ENCODE peak calls at places on chromosome 14, in seven cellular contexts. V is A549, I is lower leg skin, Q is H54, E is GM12891, P is spleen, F is breast epithelium. L is an unnamed sample.

GRCh38 chr14:59055439-59056045 is 132.9 kb upstream of the DAAM1 start:
- DNase-seq in V (peak), I (peak), Q (peak), E (peak), P (no peak), F (peak), L (peak)

GRCh38 chr14:29788093-29788492 is 139.6 kb downstream of the PRKD1 start:
- DNase-seq in V (no peak), I (no peak), Q (no peak), E (no peak), P (no peak), F (no peak), L (no peak)

GRCh38 chr14:77314043-77314442 is 6.6 kb downstream of the POMT2 start:
- DNase-seq in V (no peak), I (peak), Q (no peak), E (no peak), P (no peak), F (peak), L (no peak)

GRCh38 chr14:65361920-65362319 is 50.6 kb upstream of the FUT8 start:
- DNase-seq in V (no peak), I (peak), Q (no peak), E (no peak), P (no peak), F (no peak), L (no peak)

GRCh38 chr14:49880267-49881064 is 12.4 kb upstream of the ARF6 start:
- DNase-seq in V (no peak), I (no peak), Q (no peak), E (no peak), P (peak), F (no peak), L (no peak)

GRCh38 chr14:76759589-76759988 is 1.7 kb upstream of the VASH1 start:
- DNase-seq in V (no peak), I (no peak), Q (no peak), E (no peak), P (peak), F (no peak), L (no peak)

GRCh38 chr14:32407170-32407569 is 78.1 kb downstream of the AKAP6 start:
- DNase-seq in V (no peak), I (no peak), Q (no peak), E (no peak), P (no peak), F (no peak), L (no peak)

GRCh38 chr14:20198991-20199390 is 8.3 kb downstream of the OR11G2 start:
- DNase-seq in V (no peak), I (no peak), Q (no peak), E (no peak), P (no peak), F (no peak), L (no peak)

DNA sequence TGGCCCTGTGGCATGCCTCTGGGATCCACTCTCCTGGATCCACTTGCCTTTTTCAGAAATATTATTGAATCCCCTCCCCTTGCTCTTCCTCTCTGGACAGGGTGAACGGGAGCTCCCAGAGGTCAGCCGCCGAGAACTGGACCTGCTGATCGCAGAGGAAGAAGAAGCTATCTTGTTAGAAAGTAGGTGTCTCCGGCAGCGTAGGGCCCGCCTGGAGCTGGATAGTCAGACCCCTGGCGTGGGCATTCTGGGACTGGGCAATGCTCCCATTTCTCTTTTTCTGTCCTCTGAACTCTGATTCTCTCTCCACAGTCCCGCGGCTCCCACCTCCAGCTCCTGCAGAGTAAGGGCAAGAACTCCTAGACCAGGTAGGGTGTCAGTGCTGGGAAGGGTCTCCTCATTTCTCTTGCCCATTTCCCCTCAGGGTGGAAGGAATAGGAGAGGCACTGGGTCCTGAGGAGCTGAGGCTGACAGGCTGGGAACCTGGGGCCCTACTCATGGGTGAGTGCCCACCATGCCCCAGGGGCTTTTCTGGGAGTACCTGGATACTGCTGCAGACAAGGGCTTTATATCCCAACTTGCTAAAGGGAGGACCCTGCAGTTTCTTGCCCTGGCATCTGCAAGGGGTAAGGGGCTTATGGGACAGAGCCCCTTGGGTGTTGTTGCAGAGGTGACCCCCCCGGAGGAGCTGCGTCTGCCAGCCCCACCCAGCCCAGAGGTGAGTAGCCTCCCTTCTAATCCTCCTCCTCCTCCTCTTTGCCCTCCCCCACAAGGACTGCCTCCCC is 5.4 kb downstream of the REC8 start:
- DNase-seq in V (no peak), I (no peak), Q (no peak), E (no peak), P (no peak), F (no peak), L (no peak)
- TF ChIP-seq POLR2A in V (no peak), I (no peak), Q (no peak), E (peak), P (no peak), F (no peak), L (no peak)

GRCh38 chr14:100238419-100239199 is at the start of gene YY1:
- DNase-seq in V (peak), I (peak), Q (peak), E (peak), P (peak), F (peak), L (peak)

GRCh38 chr14:100237735-100238418 is 1.1 kb upstream of the YY1 start:
- DNase-seq in V (peak), I (peak), Q (peak), E (peak), P (peak), F (peak), L (no peak)

GRCh38 chr14:100239840-100240724 is 1.1 kb downstream of the YY1 start:
- DNase-seq in V (peak), I (peak), Q (peak), E (peak), P (peak), F (peak), L (peak)

GRCh38 chr14:100240725-100241032 is 1.7 kb downstream of the YY1 start:
- DNase-seq in V (no peak), I (no peak), Q (no peak), E (no peak), P (no peak), F (no peak), L (no peak)

GRCh38 chr14:100239200-100239839 is 376 bp downstream of the YY1 start:
- DNase-seq in V (no peak), I (peak), Q (no peak), E (no peak), P (peak), F (peak), L (no peak)
- TF ChIP-seq POLR2A in V (no peak), I (no peak), Q (no peak), E (peak), P (no peak), F (no peak), L (no peak)

GRCh38 chr14:34985740-34986139 is 2.9 kb downstream of the SRP54 start:
- DNase-seq in V (no peak), I (no peak), Q (no peak), E (no peak), P (no peak), F (no peak), L (no peak)

GRCh38 chr14:34980337-34980900 is 2.4 kb upstream of the SRP54 start:
- DNase-seq in V (no peak), I (no peak), Q (no peak), E (no peak), P (no peak), F (no peak), L (no peak)

GRCh38 chr14:34983148-34983760 is 462 bp downstream of the SRP54 start:
- DNase-seq in V (no peak), I (no peak), Q (no peak), E (no peak), P (no peak), F (no peak), L (peak)

GRCh38 chr14:34981743-34982420 is 910 bp upstream of the SRP54 start:
- DNase-seq in V (no peak), I (peak), Q (no peak), E (no peak), P (peak), F (peak), L (peak)

GRCh38 chr14:34982421-34983147 is at the start of gene SRP54:
- DNase-seq in V (peak), I (peak), Q (peak), E (peak), P (peak), F (peak), L (peak)
- TF ChIP-seq POLR2A in V (peak), I (peak), Q (peak), E (peak), P (peak), F (peak), L (peak)

DNA sequence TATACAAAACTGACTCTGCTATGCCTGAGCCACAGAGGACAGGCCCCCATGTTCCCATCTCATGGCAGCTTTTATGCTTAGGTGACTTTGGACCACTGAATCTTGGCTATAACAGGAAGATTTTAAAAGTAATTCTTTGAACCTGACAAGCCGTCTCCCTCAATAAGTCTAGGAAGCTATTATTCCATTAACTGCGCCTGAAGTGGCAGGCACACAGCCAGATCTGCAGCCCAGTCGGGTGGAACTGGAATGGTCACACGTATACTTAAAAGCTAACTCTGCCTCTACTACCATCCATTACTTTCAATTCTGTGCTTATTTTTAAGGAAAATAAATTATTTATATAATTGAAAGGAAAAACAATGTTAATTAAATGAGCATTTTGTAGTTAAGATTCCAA is 6.8 kb downstream of the AREL1 start:
- DNase-seq in V (no peak), I (no peak), Q (no peak), E (no peak), P (no peak), F (no peak), L (no peak)
- TF ChIP-seq POLR2A in V (no peak), I (no peak), Q (no peak), E (no peak), P (no peak), F (no peak), L (no peak)

DNA sequence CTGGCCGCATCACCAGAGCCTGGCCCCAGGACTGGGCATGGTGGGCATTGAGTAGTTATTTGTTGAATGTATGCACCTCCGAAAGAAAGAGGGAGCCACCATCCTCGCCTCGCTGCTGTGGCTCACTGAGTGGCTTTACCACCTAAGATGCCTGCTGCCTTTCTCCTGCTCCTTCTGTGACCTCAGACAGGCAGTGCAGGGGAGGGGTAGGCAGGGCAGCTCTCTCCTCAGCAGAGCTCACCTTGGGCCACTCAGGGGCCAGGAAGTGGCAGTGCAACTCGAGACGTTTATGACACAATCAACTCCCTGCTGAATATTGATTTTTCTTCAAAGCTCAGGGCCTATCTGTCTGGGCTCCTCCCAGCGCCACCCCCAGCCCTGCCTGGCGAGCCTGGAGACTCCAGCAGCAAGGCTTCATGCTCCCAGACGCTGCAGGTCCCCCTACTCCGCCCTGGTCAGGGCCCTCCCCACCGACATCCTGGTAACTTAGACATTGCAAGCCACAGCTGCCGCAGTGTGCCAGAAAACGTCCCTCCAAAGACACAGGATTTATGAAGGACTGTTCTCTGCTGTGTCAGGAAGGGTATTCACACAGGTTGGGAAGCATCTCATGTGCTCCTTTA is 84.3 kb upstream of the DIO3 start:
- DNase-seq in V (peak), I (no peak), Q (peak), E (no peak), P (peak), F (no peak), L (no peak)
- TF ChIP-seq POLR2A in V (peak), I (no peak), Q (no peak), E (no peak), P (no peak), F (no peak), L (no peak)

L was measured in tibial nerve.